ENCODE peak calls at places on chromosomes 12 and 14, in five cellular contexts. L is coronary artery, D is A549, R is fibroblast of lung, E is brain microvascular endothelial cell. K is an unnamed sample.
A peak's percentile ranks its signal among the peaks of the same experiment; 100 is the strongest.

GRCh38 chr14:99632410-99633035 is 12.4 kb upstream of the HHIPL1 start:
- DNase-seq in L (no peak), R (no peak), E (no peak), D (no peak), K (no peak)

GRCh38 chr12:19833775-19834501 is 394.6 kb downstream of the AEBP2 start:
- DNase-seq in R (peak; percentile 76), L (no peak), D (no peak), E (peak; percentile 24), K (no peak)

GRCh38 chr12:101474711-101475386 is at the start of gene SPIC:
- DNase-seq in D (no peak), R (no peak), L (no peak), E (no peak), K (no peak)

GRCh38 chr12:13347241-13348043 is 150.9 kb downstream of the EMP1 start:
- DNase-seq in L (no peak), E (peak; percentile 70), D (peak; percentile 36), R (peak; percentile 79), K (peak; percentile 46)

GRCh38 chr12:47846294-47846996 is 26.7 kb upstream of the HDAC7 start:
- DNase-seq in D (no peak), L (no peak), R (no peak), E (no peak), K (no peak)

GRCh38 chr12:78118036-78118435 is 287.3 kb downstream of the NAV3 start:
- DNase-seq in E (no peak), D (no peak), R (no peak), L (no peak), K (peak; percentile 18)

GRCh38 chr12:121805171-121805687 is 1.4 kb downstream of the SETD1B start:
- DNase-seq in R (no peak), E (no peak), L (no peak), D (no peak), K (no peak)

GRCh38 chr14:73958591-73958990 is 8.5 kb downstream of the COQ6 start:
- DNase-seq in E (no peak), L (no peak), R (no peak), D (no peak), K (no peak)

GRCh38 chr12:98644712-98645571 is at the start of the genes APAF1 and IKBIP:
- DNase-seq in D (peak; percentile 90), R (peak; percentile 95), L (peak; percentile 97), E (peak; percentile 96), K (peak; percentile 99)

GRCh38 chr14:50375760-50376159 is 20.9 kb downstream of the CDKL1 start:
- DNase-seq in E (no peak), L (no peak), D (no peak), R (no peak), K (no peak)

GRCh38 chr12:127381043-127381668 is 885.8 kb upstream of the TMEM132C start:
- DNase-seq in R (peak; percentile 34), E (no peak), D (peak; percentile 30), L (no peak), K (peak; percentile 72)

GRCh38 chr12:130619378-130619970 is 96.6 kb downstream of the RIMBP2 start:
- DNase-seq in R (no peak), D (no peak), L (no peak), E (no peak), K (no peak)

GRCh38 chr12:113261847-113262470 is 40.7 kb downstream of the TPCN1 start:
- DNase-seq in E (no peak), D (no peak), L (no peak), R (no peak), K (no peak)

GRCh38 chr12:109868182-109869051 is 11.9 kb downstream of the GLTP start:
- DNase-seq in D (no peak), R (no peak), E (no peak), L (no peak), K (no peak)

GRCh38 chr12:109860961-109861360 is 19.4 kb downstream of the GLTP start:
- DNase-seq in L (no peak), R (no peak), E (no peak), D (no peak), K (no peak)

GRCh38 chr12:109863961-109864712 is 16.2 kb downstream of the GLTP start:
- DNase-seq in R (peak; percentile 24), D (no peak), E (peak; percentile 8), L (no peak), K (no peak)

GRCh38 chr12:109861689-109862314 is 18.5 kb downstream of the GLTP start:
- DNase-seq in E (no peak), D (no peak), L (no peak), R (no peak), K (no peak)

GRCh38 chr12:109864916-109865315 is 15.4 kb downstream of the GLTP start:
- DNase-seq in L (no peak), E (no peak), R (no peak), D (no peak), K (no peak)
- TF ChIP-seq CTCF in L (no peak), E (no peak), R (no peak), D (no peak), K (no peak)

GRCh38 chr12:103833891-103834290 is 7.1 kb downstream of the NT5DC3 start:
- DNase-seq in D (no peak), E (no peak), R (no peak), L (no peak), K (no peak)
- TF ChIP-seq CTCF in D (no peak), E (peak; percentile 33), R (no peak), L (no peak), K (no peak)

GRCh38 chr14:75098209-75098608 is 28.6 kb downstream of the NEK9 start:
- DNase-seq in D (no peak), E (no peak), R (no peak), L (no peak), K (no peak)
- TF ChIP-seq CTCF in D (no peak), E (no peak), R (no peak), L (no peak), K (no peak)

GRCh38 chr14:28142400-28143015 is 624.1 kb upstream of the FOXG1 start:
- DNase-seq in D (no peak), E (no peak), R (peak; percentile 6), L (no peak), K (peak; percentile 16)
- TF ChIP-seq CTCF in D (peak; percentile 37), E (peak; percentile 34), R (no peak), L (no peak), K (peak; percentile 26)